ENCODE peak calls at places on chromosomes 7 and 10, in six cellular contexts. J is K562, K is GM23338, Z is WTC11, L is GM12878, N is H1. T is an unnamed sample.

GRCh38 chr7:16636533-16637173 is 8.9 kb downstream of the ANKMY2 start:
- DNase-seq in N (no peak), Z (no peak), L (no peak), K (no peak), J (no peak), T (no peak)

GRCh38 chr10:36126076-36126475 is 484.0 kb upstream of the FZD8 start:
- DNase-seq in J (no peak), N (no peak), K (no peak), L (no peak), Z (no peak), T (no peak)

GRCh38 chr10:129531195-129531968 is 64.3 kb downstream of the MGMT start:
- DNase-seq in K (peak), L (no peak), Z (no peak), J (no peak), N (no peak), T (peak)

GRCh38 chr10:71998840-71999194 is 34.6 kb downstream of the CHST3 start:
- DNase-seq in K (no peak), L (no peak), N (no peak), J (no peak), Z (no peak), T (peak)

GRCh38 chr10:13820591-13821377 is 234.0 kb downstream of the PRPF18 start:
- DNase-seq in N (no peak), K (no peak), L (no peak), Z (no peak), J (no peak), T (no peak)

GRCh38 chr7:101411477-101411954 is 48.8 kb downstream of the COL26A1 start:
- DNase-seq in L (no peak), Z (no peak), K (peak), N (no peak), J (no peak), T (no peak)

GRCh38 chr7:66013938-66014337 is 31.9 kb upstream of the GUSB start:
- DNase-seq in K (peak), Z (peak), N (peak), L (no peak), J (peak), T (peak)

GRCh38 chr7:73615886-73616285 is 8.4 kb downstream of the MLXIPL start:
- DNase-seq in Z (no peak), N (no peak), L (no peak), K (peak), J (no peak), T (no peak)

GRCh38 chr7:105304040-105304895 is 84.5 kb downstream of the SRPK2 start:
- DNase-seq in N (no peak), J (no peak), L (peak), K (no peak), Z (no peak), T (peak)

GRCh38 chr7:78141533-78142281 is 343.1 kb downstream of the PHTF2 start:
- DNase-seq in N (no peak), L (no peak), K (no peak), J (no peak), Z (no peak), T (no peak)

GRCh38 chr7:111006040-111006439 is 84.9 kb upstream of the LRRN3 start:
- DNase-seq in Z (no peak), J (no peak), K (no peak), N (no peak), L (no peak), T (no peak)

GRCh38 chr10:89007129-89007893 is 16.7 kb downstream of the FAS start:
- DNase-seq in K (no peak), Z (no peak), L (no peak), N (no peak), J (no peak), T (no peak)

GRCh38 chr7:88664630-88665233 is 94.8 kb upstream of the ZNF804B start:
- DNase-seq in N (no peak), L (no peak), Z (peak), J (no peak), K (peak), T (no peak)

GRCh38 chr10:46170789-46171188 is 116.0 kb upstream of the ANTXRL start:
- DNase-seq in Z (no peak), L (no peak), K (no peak), N (no peak), J (no peak), T (no peak)

GRCh38 chr10:9681655-9682054 is 1336.0 kb upstream of the CELF2 start:
- DNase-seq in J (no peak), K (peak), L (no peak), Z (no peak), N (no peak), T (no peak)

GRCh38 chr10:103781329-103782061 is 73.9 kb downstream of the SH3PXD2A start:
- DNase-seq in L (no peak), Z (no peak), N (no peak), J (peak), K (peak), T (peak)

GRCh38 chr10:93461124-93461806 is 20.9 kb downstream of the MYOF start:
- DNase-seq in Z (no peak), K (no peak), L (no peak), N (no peak), J (no peak), T (no peak)

GRCh38 chr10:117948493-117948892 is 98.2 kb downstream of the RAB11FIP2 start:
- DNase-seq in J (no peak), K (peak), N (no peak), Z (no peak), L (no peak), T (no peak)

GRCh38 chr10:6406220-6407033 is 173.6 kb downstream of the PRKCQ start:
- DNase-seq in N (no peak), K (peak), L (no peak), J (peak), Z (no peak), T (peak)

GRCh38 chr7:95434501-95435421 is at the start of gene PON2:
- DNase-seq in N (peak), L (peak), K (peak), J (peak), Z (peak), T (peak)

GRCh38 chr10:7928511-7928910 is 110.2 kb downstream of the TAF3 start:
- DNase-seq in L (no peak), N (no peak), J (no peak), K (no peak), Z (no peak), T (no peak)

GRCh38 chr7:51123322-51124021 is 193.1 kb downstream of the COBL start:
- DNase-seq in J (no peak), Z (no peak), L (no peak), K (no peak), N (peak), T (no peak)
- TF ChIP-seq CREB1 in J (no peak), Z (no peak), L (no peak), K (no peak), N (no peak), T (no peak)

GRCh38 chr7:142859829-142860228 is 5.0 kb downstream of the EPHB6 start:
- DNase-seq in J (no peak), L (no peak), K (no peak), Z (no peak), N (no peak), T (no peak)
- TF ChIP-seq CREB1 in J (no peak), L (no peak), K (no peak), Z (no peak), N (no peak), T (no peak)

GRCh38 chr10:69576334-69577011 is 3.3 kb upstream of the NEUROG3 start:
- DNase-seq in Z (no peak), L (no peak), J (no peak), N (peak), K (peak), T (no peak)

GRCh38 chr10:69580435-69580834 is 7.2 kb upstream of the NEUROG3 start:
- DNase-seq in Z (no peak), L (no peak), K (no peak), N (no peak), J (no peak), T (no peak)

GRCh38 chr10:69579661-69580060 is 6.4 kb upstream of the NEUROG3 start:
- DNase-seq in J (no peak), K (no peak), L (no peak), N (no peak), Z (no peak), T (no peak)

GRCh38 chr10:69577268-69578232 is 4.3 kb upstream of the NEUROG3 start:
- DNase-seq in K (peak), N (peak), Z (no peak), L (no peak), J (no peak), T (no peak)

GRCh38 chr10:69578508-69578991 is 5.3 kb upstream of the NEUROG3 start:
- DNase-seq in N (peak), L (no peak), Z (peak), K (peak), J (no peak), T (no peak)
- TF ChIP-seq CREB1 in N (no peak), L (no peak), Z (no peak), K (no peak), J (no peak), T (no peak)

GRCh38 chr7:83946801-83947200 is 247.8 kb downstream of the SEMA3A start:
- DNase-seq in J (no peak), N (no peak), K (no peak), L (no peak), Z (no peak), T (no peak)

GRCh38 chr7:83941300-83941699 is 253.3 kb downstream of the SEMA3A start:
- DNase-seq in Z (no peak), N (no peak), L (no peak), J (no peak), K (no peak), T (no peak)

DNA sequence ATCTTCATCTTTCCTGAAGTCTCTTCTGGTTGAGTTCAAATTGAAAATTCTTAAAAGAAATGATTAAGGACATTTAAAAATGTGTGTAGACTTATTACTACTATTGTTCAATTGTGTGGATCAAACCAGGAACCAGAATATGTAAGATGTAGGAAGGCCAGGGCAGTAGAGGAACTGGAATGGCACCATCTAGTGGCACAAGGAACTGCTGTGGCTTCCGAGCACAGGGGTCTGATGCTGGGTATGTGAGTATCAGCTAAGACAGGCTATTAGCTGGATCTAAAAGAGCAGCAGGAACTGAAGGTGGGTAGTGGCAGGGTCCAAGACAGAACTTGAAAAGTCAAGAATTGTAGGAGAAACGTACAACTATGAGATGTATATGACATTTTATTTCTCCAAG is 247.3 kb downstream of the SEMA3A start:
- DNase-seq in N (no peak), K (peak), J (peak), L (no peak), Z (peak), T (peak)
- TF ChIP-seq CREB1 in N (no peak), K (no peak), J (no peak), L (no peak), Z (no peak), T (no peak)

T was measured in HepG2.